ENCODE peak calls at places on chromosomes 7 and 10, in five cellular contexts. P is fibroblast of pulmonary artery, I is GM12865, X is AG10803, L is neural progenitor cell. O is an unnamed sample.

GRCh38 chr7:68892211-68892610 is 706.1 kb upstream of the AUTS2 start:
- DNase-seq in P (no peak), X (peak; percentile 46), I (no peak), L (peak; percentile 3), O (no peak)

GRCh38 chr7:78149787-78150186 is 351.2 kb downstream of the PHTF2 start:
- DNase-seq in P (peak; percentile 53), I (no peak), X (peak; percentile 93), L (no peak), O (peak; percentile 89)

GRCh38 chr7:50795831-50796230 is 13.1 kb upstream of the GRB10 start:
- DNase-seq in I (no peak), P (no peak), L (no peak), X (no peak), O (no peak)

GRCh38 chr7:144437370-144438191 is 34.1 kb upstream of the NOBOX start:
- DNase-seq in P (peak; percentile 88), X (peak; percentile 60), L (peak; percentile 60), I (peak; percentile 72), O (peak; percentile 7)

GRCh38 chr7:7099584-7100014 is 82.7 kb upstream of the C1GALT1 start:
- DNase-seq in P (peak; percentile 96), X (peak; percentile 92), L (peak; percentile 86), I (no peak), O (peak; percentile 89)

GRCh38 chr7:135562720-135563119 is 5.0 kb downstream of the NUP205 start:
- DNase-seq in I (no peak), P (no peak), X (no peak), L (peak; percentile 3), O (no peak)

GRCh38 chr7:112080974-112081373 is 125.2 kb downstream of the DOCK4 start:
- DNase-seq in I (peak; percentile 68), P (peak; percentile 35), L (no peak), X (peak; percentile 17), O (no peak)

GRCh38 chr10:78165617-78166016 is 132.0 kb downstream of the RPS24 start:
- DNase-seq in I (no peak), P (no peak), X (no peak), L (peak; percentile 48), O (no peak)

GRCh38 chr7:5477723-5478531 is 54.3 kb upstream of the TNRC18 start:
- DNase-seq in X (no peak), L (peak; percentile 77), I (no peak), P (no peak), O (peak; percentile 76)

GRCh38 chr7:157769016-157769869 is 432.4 kb downstream of the DNAJB6 start:
- DNase-seq in L (peak; percentile 52), I (no peak), X (no peak), P (no peak), O (no peak)

GRCh38 chr10:46229144-46229563 is 57.6 kb upstream of the ANTXRL start:
- DNase-seq in P (no peak), X (no peak), I (peak; percentile 9), L (peak; percentile 78), O (no peak)

GRCh38 chr10:92595505-92595904 is 2.6 kb downstream of the KIF11 start:
- DNase-seq in P (no peak), X (no peak), L (no peak), I (no peak), O (no peak)

GRCh38 chr7:44145969-44146897 is 5.1 kb upstream of the MYL7 start:
- DNase-seq in L (peak; percentile 91), P (peak; percentile 59), X (peak; percentile 52), I (peak; percentile 43), O (peak; percentile 51)
- H3K4me3 ChIP-seq in L (peak overlapping the region; percentile 46), P (peak overlapping the region; percentile 42), X (peak overlapping the region; percentile 59), I (no peak overlapping the region), O (peak overlapping the region; percentile 39)

GRCh38 chr7:109206196-109206595 is 636.5 kb downstream of the DNAJB9 start:
- DNase-seq in X (no peak), P (no peak), I (no peak), L (no peak), O (no peak)
- TF ChIP-seq CTCF in X (no peak), P (no peak), I (peak; percentile 10), L (peak; percentile 32), O (no peak)

DNA sequence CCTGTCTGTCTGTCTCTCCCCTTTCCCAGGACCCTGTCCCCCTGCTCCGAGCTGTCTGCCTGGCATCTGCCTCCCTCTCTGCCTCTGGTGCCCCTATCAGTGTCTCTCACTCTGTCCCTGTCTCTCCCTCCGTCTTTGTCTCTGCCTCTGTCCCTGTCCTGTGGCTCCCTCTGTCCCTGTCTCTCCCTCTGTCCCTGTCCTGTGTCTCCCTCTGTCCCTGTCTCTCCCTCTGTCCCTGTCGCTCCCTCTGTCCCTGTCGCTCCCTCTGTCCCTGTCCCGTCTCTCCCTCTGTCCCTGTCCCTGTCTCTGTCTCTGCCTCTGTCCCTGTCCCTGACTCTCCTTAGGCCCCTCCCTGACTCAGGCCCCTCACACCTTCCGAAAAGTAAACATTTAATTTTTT is 75.0 kb upstream of the PAX2 start:
- DNase-seq in X (no peak), P (no peak), L (no peak), I (no peak), O (no peak)
- H3K4me3 ChIP-seq in X (no peak overlapping the region), P (no peak overlapping the region), L (peak overlapping the region; percentile 29), I (no peak overlapping the region), O (no peak overlapping the region)

GRCh38 chr7:86814980-86815379 is 171.3 kb downstream of the GRM3 start:
- DNase-seq in I (peak; percentile 48), L (peak; percentile 71), P (peak; percentile 3), X (peak; percentile 3), O (no peak)
- TF ChIP-seq CTCF in I (peak; percentile 47), L (peak; percentile 77), P (peak; percentile 33), X (peak; percentile 38), O (peak; percentile 27)

GRCh38 chr7:24427048-24427447 is 143.1 kb downstream of the NPY start:
- DNase-seq in P (no peak), I (no peak), L (peak; percentile 78), X (no peak), O (no peak)
- H3K4me3 ChIP-seq in P (no peak overlapping the region), I (no peak overlapping the region), L (peak overlapping the region; percentile 12), X (no peak overlapping the region), O (no peak overlapping the region)

GRCh38 chr7:33108591-33108930 is 643 bp downstream of the RP9 start:
- DNase-seq in P (no peak), I (peak; percentile 19), X (peak; percentile 3), L (peak; percentile 37), O (no peak)
- TF ChIP-seq CTCF in P (peak; percentile 11), I (no peak), X (no peak), L (no peak), O (no peak)

GRCh38 chr10:49036638-49037037 is 78.7 kb downstream of the VSTM4 start:
- DNase-seq in L (no peak), X (no peak), I (no peak), P (no peak), O (no peak)

GRCh38 chr10:49035920-49036319 is 79.4 kb downstream of the VSTM4 start:
- DNase-seq in P (no peak), I (no peak), X (no peak), L (no peak), O (no peak)

GRCh38 chr10:49038711-49039110 is 76.6 kb downstream of the VSTM4 start:
- DNase-seq in X (no peak), I (no peak), P (no peak), L (no peak), O (no peak)

GRCh38 chr10:49039409-49039808 is 75.9 kb downstream of the VSTM4 start:
- DNase-seq in I (no peak), P (no peak), X (no peak), L (no peak), O (no peak)

DNA sequence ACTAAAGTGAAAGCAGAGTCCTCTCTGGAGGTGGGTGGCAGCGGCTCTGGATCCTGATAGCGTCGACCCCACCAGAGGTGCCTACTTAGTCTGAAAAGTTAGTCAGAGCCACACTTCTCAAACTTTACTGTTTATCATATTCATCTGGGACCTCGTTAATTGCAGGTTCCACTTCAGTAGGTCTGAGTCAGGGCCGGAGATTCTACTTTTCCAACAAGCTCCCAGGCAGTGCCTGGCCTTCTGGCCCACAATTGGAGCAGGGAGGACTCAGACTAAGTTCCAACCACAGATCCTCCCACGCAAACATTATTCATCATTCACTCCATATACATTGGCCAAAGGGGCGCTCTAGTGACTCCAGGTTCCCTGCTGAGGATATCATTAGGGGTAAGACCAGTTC is 78.1 kb downstream of the VSTM4 start:
- DNase-seq in X (no peak), I (no peak), L (no peak), P (no peak), O (peak; percentile 1)
- H3K4me3 ChIP-seq in X (no peak overlapping the region), I (no peak overlapping the region), L (no peak overlapping the region), P (no peak overlapping the region), O (no peak overlapping the region)

GRCh38 chr10:105679781-105680180 is 1038.7 kb downstream of the SORCS3 start:
- DNase-seq in P (no peak), L (peak; percentile 11), X (no peak), I (no peak), O (no peak)
- TF ChIP-seq CTCF in P (no peak), L (peak; percentile 34), X (no peak), I (no peak), O (no peak)

DNA sequence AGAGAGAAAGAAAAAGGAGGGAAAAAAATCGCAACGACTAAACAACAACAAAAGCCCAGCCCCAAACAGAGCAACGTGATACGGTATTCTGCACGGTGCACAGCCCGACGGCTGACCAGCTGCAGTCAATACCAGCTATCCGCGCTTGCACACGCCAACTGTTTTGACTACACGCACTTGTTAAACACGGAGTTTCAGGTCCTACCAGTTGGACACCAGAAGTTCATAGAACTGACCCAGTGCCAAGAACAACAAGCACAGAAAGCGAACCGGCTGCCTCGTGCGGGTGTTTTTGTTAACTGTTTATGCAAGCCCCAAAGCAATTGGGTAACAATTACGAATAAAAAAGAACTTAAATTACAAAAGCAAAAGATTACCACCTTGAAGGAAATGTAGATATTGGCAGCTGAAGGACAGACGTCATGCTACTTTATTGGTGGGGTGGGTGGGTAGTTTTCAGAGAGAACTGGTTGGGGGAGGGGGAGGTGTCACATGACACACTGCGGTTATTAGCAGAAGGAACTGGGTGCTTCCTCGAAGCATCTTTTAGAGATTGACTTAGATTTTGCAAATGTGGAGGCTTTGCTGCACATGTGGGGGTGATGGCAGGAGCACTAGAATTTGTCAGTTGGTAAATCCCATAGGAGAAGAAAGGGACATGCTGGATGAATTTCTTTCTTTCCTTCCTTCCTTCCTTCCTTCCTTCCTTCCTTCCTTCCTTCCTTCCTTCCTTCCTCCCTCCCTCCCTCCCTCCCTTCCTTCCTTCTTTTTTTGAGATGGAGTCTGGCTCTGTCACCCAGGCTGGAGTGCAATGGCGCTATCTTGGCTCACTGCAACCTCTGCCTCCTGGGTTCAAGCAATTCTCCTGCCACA is 110.6 kb upstream of the EFCAB10 start:
- DNase-seq in P (peak; percentile 92), L (peak; percentile 41), I (peak; percentile 60), X (peak; percentile 70), O (peak; percentile 71)
- H3K4me3 ChIP-seq in P (peak overlapping the region; percentile 67), L (peak overlapping the region; percentile 26), I (peak overlapping the region; percentile 65), X (peak overlapping the region; percentile 59), O (peak overlapping the region; percentile 67)